ENCODE peak calls at places on chromosome 1, in nine cellular contexts. L is psoas muscle, I is GM23338, U is left ventricle myocardium inferior, H is mesendoderm, D is hepatocyte, J is stomach, P is fibroblast of lung, E is adipocyte. N is an unnamed sample. For H3K4me1, the result is how much of the 10 kb centered on the place peaks cover.

GRCh38 chr1:11858968-11859871 is 475 bp upstream of the NPPB start:
- DNase-seq in J (peak), L (peak), E (peak), H (peak), P (peak), I (peak), U (peak), D (peak), N (peak)

GRCh38 chr1:111201275-111202090 is 1.0 kb upstream of the DENND2D start:
- DNase-seq in U (no peak), E (no peak), H (no peak), D (no peak), J (no peak), I (no peak), L (no peak), P (no peak), N (no peak)

GRCh38 chr1:26697978-26698849 is 2.4 kb downstream of the ARID1A start:
- DNase-seq in E (peak), I (peak), L (peak), J (peak), U (peak), P (peak), D (peak), H (peak), N (no peak)

GRCh38 chr1:184242507-184242943 is 144.3 kb upstream of the C1orf21 start:
- DNase-seq in J (no peak), H (peak), D (peak), I (peak), E (peak), U (no peak), L (no peak), P (peak), N (no peak)

GRCh38 chr1:157994081-157994581 is 686 bp downstream of the KIRREL1 start:
- DNase-seq in I (peak), D (peak), J (no peak), H (no peak), U (no peak), L (peak), P (no peak), E (peak), N (no peak)

GRCh38 chr1:247210062-247210385 is 38.2 kb upstream of the ZNF124 start:
- DNase-seq in D (no peak), E (no peak), J (no peak), P (peak), U (no peak), I (no peak), H (no peak), L (no peak), N (no peak)

GRCh38 chr1:174989540-174990181 is 10.1 kb upstream of the CACYBP start:
- DNase-seq in L (peak), U (no peak), I (no peak), P (no peak), J (no peak), H (no peak), D (no peak), E (no peak), N (no peak)

GRCh38 chr1:36115200-36115669 is 9.8 kb downstream of the COL8A2 start:
- DNase-seq in D (peak), E (peak), I (no peak), P (peak), L (peak), J (peak), H (no peak), U (peak), N (peak)

GRCh38 chr1:162361349-162361748 is 15.3 kb downstream of the SPATA46 start:
- DNase-seq in P (no peak), E (no peak), U (no peak), H (no peak), D (no peak), I (no peak), L (no peak), J (no peak), N (no peak)

GRCh38 chr1:43861337-43861736 is 72.3 kb upstream of the ARTN start:
- DNase-seq in L (no peak), P (peak), I (no peak), H (no peak), J (no peak), U (no peak), E (no peak), D (no peak), N (no peak)

GRCh38 chr1:45266151-45266801 is 59.9 kb upstream of the ZSWIM5 start:
- DNase-seq in L (peak), E (peak), J (peak), H (peak), D (peak), U (peak), P (peak), I (peak), N (peak)

GRCh38 chr1:12501661-12502060 is 116.3 kb downstream of the DHRS3 start:
- DNase-seq in E (no peak), J (no peak), I (no peak), D (no peak), U (no peak), H (no peak), L (no peak), P (peak), N (no peak)

GRCh38 chr1:169368406-169368769 is 393 bp downstream of the BLZF1 start:
- DNase-seq in J (peak), E (peak), D (peak), U (no peak), P (no peak), H (no peak), L (no peak), I (peak), N (no peak)

GRCh38 chr1:154193821-154194220 is 1.9 kb upstream of the TPM3 start:
- DNase-seq in I (no peak), H (no peak), E (no peak), J (peak), D (no peak), P (no peak), U (no peak), L (peak), N (no peak)

GRCh38 chr1:241637604-241638003 is 2.6 kb downstream of the CHML start:
- DNase-seq in E (no peak), U (no peak), I (no peak), D (no peak), J (no peak), L (no peak), P (peak), H (peak), N (no peak)

GRCh38 chr1:241639653-241640148 is 468 bp downstream of the CHML start:
- DNase-seq in E (peak), U (peak), D (peak), J (no peak), L (peak), H (peak), I (peak), P (peak), N (peak)

GRCh38 chr1:241637046-241637590 is 3.1 kb downstream of the CHML start:
- DNase-seq in E (peak), H (peak), D (no peak), U (no peak), P (no peak), L (no peak), I (no peak), J (no peak), N (no peak)

GRCh38 chr1:241639040-241639652 is 1.0 kb downstream of the CHML start:
- DNase-seq in H (no peak), I (no peak), E (peak), J (no peak), L (no peak), P (peak), U (no peak), D (no peak), N (no peak)

DNA sequence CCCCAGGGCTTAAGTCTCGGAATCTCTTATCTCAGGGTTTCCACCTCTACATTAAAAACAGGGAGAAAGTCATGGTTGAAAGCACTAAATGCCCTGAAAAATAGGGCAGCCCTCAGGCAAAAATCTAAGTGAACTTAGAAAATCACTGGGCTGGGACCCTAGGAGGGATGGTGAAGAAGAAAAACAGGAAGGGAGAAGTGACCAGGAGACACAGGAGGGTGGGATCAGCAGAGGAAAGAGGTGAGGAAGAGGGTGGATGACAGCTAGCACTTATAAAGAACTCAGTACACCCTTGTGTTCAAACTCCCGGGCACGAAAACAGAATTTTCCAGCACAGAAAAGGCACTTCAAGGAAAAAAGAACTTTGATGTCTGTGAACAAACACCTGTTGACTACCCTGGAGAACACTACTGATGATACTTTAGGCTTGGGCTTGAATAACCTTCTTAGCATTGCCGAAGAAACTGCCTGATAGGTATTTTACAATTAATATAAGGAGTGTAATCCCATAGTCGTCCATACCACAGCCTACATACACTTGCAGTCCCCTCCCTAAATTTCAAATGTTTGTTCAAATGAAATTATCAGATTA is 2.0 kb downstream of the CHML start:
- DNase-seq in J (no peak), U (no peak), H (peak), D (no peak), P (no peak), L (no peak), I (no peak), E (no peak), N (no peak)
- H3K4me3 ChIP-seq in J (no peak), U (no peak), H (no peak), D (peak), P (peak), L (no peak), I (peak), E (peak), N (no peak)

GRCh38 chr1:227358079-227358358 is 39.7 kb upstream of the CDC42BPA start:
- DNase-seq in P (no peak), L (no peak), E (no peak), U (no peak), I (no peak), D (no peak), H (no peak), J (no peak), N (no peak)

GRCh38 chr1:227356582-227357228 is 38.4 kb upstream of the CDC42BPA start:
- DNase-seq in I (peak), L (no peak), P (no peak), U (no peak), H (peak), E (no peak), D (peak), J (peak), N (no peak)

GRCh38 chr1:227353186-227353585 is 34.9 kb upstream of the CDC42BPA start:
- DNase-seq in H (no peak), J (no peak), L (no peak), E (no peak), P (no peak), I (no peak), D (no peak), U (no peak), N (no peak)

GRCh38 chr1:227355542-227356270 is 37.4 kb upstream of the CDC42BPA start:
- DNase-seq in J (no peak), U (no peak), D (peak), E (no peak), H (peak), L (no peak), P (no peak), I (no peak), N (no peak)

GRCh38 chr1:227357229-227358078 is 39.2 kb upstream of the CDC42BPA start:
- DNase-seq in U (peak), L (peak), I (peak), E (peak), D (peak), H (peak), P (peak), J (peak), N (peak)
- H3K4me1 ChIP-seq in U (under half), L (under half), I (under half), E (under half), D (under half), H (under half), P (under half), J (under half), N (under half)

DNA sequence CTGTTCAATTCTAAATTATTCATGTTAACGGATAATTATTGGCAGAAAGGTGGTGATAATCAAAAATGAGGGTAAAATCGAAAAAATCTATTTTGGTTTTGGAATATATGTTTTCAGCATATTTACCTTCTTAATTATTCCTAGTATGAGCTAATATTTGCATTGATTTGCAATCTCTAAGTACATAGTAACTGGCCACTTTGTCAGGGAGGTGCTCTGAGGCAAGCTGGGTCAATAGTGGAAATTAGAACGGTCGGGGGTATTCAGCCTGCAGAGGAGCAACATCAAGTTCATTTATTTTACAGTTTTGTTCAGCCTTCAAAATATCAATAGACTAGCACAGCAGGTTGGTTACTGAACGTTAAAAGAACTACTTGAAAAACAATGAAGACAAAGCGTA is 1.8 kb downstream of the OTUD7B start:
- DNase-seq in L (no peak), P (no peak), D (no peak), J (no peak), H (no peak), U (no peak), I (no peak), E (no peak), N (no peak)
- H3K4me3 ChIP-seq in L (peak), P (peak), D (peak), J (peak), H (no peak), U (peak), I (peak), E (peak), N (peak)

GRCh38 chr1:208155243-208155642 is 88.9 kb downstream of the PLXNA2 start:
- DNase-seq in H (no peak), L (no peak), D (no peak), J (no peak), I (no peak), E (no peak), U (no peak), P (no peak), N (no peak)
- H3K4me1 ChIP-seq in H (under half), L (half or more), D (under half), J (half or more), I (under half), E (under half), U (half or more), P (under half), N (under half)

GRCh38 chr1:201021333-201022177 is 2.0 kb downstream of the KIF21B start:
- DNase-seq in I (no peak), J (no peak), P (no peak), U (no peak), H (no peak), L (no peak), E (no peak), D (no peak), N (no peak)
- H3K4me3 ChIP-seq in I (peak), J (peak), P (no peak), U (no peak), H (no peak), L (no peak), E (no peak), D (no peak), N (no peak)

DNA sequence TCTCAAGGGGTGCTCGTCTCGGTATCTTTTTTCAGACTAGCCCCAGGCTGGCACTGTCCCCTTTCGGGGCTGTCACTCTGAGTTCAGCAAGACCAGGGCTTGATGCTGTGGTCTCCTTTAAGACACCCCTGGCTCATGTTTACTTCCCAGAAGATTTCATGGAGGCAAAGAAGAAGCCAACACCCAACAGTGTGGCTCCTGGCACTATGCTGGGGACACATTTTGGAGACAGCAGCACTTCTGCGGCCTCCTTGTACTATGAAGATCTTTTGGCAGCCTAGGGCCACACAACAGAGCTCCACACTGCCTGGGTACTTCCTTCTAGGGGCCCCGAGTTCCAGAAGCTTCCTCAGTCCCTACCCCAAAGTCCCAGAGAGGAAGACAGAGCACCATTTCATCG is 24.6 kb downstream of the ECE1 start:
- DNase-seq in H (no peak), E (no peak), L (no peak), J (no peak), U (no peak), I (no peak), P (no peak), D (no peak), N (no peak)
- H3K4me1 ChIP-seq in H (under half), E (under half), L (under half), J (half or more), U (half or more), I (under half), P (under half), D (half or more), N (under half)

DNA sequence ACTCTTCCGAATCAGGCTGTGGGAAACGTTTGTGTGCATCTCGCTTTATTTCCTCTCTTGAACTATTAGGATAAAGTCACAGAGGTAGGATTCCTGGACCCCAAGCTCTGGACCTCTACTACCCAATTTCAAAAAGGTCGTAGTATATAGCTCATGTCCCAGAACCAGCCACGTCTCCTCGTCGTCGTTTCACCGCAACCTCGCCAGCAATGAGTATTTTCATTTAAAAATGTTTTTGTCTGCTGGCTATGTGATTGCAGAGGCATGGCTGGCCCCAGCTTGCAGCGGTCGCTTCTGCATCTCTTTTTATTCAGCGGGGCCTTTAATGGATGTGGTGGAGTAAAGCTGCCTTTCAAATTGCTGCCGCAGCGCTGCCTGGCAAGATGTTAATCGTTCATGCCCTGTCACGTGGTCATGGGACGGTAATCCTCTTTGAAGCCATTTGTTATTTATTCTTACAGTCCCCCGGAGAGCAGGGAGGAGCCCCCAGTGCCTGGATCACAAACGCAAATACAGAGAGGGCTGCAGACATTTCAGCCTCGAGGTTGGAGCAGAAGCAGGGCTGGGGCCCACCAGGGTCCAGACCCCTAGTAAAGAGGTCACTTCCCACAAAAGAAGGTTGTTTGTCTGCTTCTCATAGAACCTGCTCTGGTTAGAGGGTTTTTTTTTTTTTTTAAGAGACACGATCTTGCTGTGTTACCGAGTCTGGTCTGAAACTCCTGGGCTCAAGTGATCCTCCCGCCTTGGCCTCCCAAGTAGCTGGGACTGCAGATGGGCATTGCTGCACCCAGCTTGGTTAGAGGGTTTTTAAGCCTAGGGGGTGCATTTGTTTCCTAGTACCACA is 11.6 kb upstream of the NPHP4 start:
- DNase-seq in U (peak), P (no peak), D (no peak), J (no peak), H (no peak), I (no peak), E (no peak), L (no peak), N (peak)
- H3K4me3 ChIP-seq in U (peak), P (no peak), D (no peak), J (no peak), H (no peak), I (no peak), E (no peak), L (no peak), N (no peak)

DNA sequence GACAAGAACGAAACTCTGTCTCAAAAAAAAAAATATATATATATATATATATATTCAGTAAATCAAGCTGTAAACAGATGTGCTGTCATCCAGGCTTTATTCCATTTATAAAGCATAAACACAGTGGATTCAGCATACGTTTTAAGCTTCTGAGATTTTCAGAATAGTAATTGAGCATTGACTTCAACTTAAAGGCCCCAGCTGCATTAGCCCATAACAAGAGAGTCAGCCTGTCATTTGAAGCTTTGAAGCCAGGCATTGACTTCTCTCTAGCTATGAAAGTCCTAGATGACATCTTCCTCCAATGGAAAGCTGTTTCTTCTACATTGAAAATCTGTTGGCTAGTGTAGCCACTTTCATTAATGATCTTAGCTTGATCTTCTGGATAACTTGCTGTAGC is 6.6 kb downstream of the KPNA6 start:
- DNase-seq in U (no peak), P (no peak), E (no peak), H (no peak), L (no peak), D (no peak), I (no peak), J (no peak), N (no peak)
- H3K4me1 ChIP-seq in U (half or more), P (under half), E (under half), H (under half), L (under half), D (under half), I (under half), J (half or more), N (under half)

GRCh38 chr1:33441088-33441745 is 10.3 kb upstream of the PHC2 start:
- DNase-seq in D (no peak), U (no peak), P (no peak), J (no peak), E (no peak), I (no peak), L (no peak), H (no peak), N (no peak)
- H3K4me3 ChIP-seq in D (no peak), U (no peak), P (no peak), J (no peak), E (no peak), I (no peak), L (no peak), H (no peak), N (no peak)

GRCh38 chr1:24514946-24515345 is 12.3 kb downstream of the RCAN3 start:
- DNase-seq in U (no peak), I (no peak), E (no peak), J (no peak), D (no peak), H (no peak), P (no peak), L (no peak), N (no peak)
- H3K4me1 ChIP-seq in U (under half), I (under half), E (under half), J (under half), D (under half), H (under half), P (under half), L (under half), N (under half)

N was measured in aorta.